ENCODE peak calls at places on chromosomes 7 and 10, in eight cellular contexts. K, X, B, O, R, Q, Z and U are unnamed samples. For H3K27me3, the result is how much of the 10 kb centered on the place peaks cover.

GRCh38 chr10:70672165-70672992 is at the start of gene ADAMTS14:
- DNase-seq in K (no peak), X (no peak), B (peak), O (no peak), R (no peak), Q (peak), Z (no peak), U (peak)

GRCh38 chr7:17516768-17517167 is 218.3 kb downstream of the AHR start:
- DNase-seq in K (no peak), X (no peak), B (no peak), O (no peak), R (no peak), Q (no peak), Z (no peak), U (no peak)

GRCh38 chr7:147240468-147240867 is 1123.9 kb downstream of the CNTNAP2 start:
- DNase-seq in K (no peak), X (no peak), B (no peak), O (no peak), R (no peak), Q (no peak), Z (no peak), U (no peak)

GRCh38 chr7:34675749-34676374 is 17.8 kb downstream of the NPSR1 start:
- DNase-seq in K (no peak), X (no peak), B (peak), O (no peak), R (no peak), Q (peak), Z (no peak), U (no peak)

GRCh38 chr10:61136151-61136550 is 192.2 kb upstream of the RHOBTB1 start:
- DNase-seq in K (no peak), X (no peak), B (no peak), O (no peak), R (no peak), Q (peak), Z (no peak), U (no peak)

GRCh38 chr10:79044036-79044664 is 24.6 kb upstream of the ZMIZ1 start:
- DNase-seq in K (no peak), X (no peak), B (no peak), O (peak), R (peak), Q (no peak), Z (no peak), U (peak)

GRCh38 chr7:88795553-88795952 is at the start of gene TEX47:
- DNase-seq in K (no peak), X (no peak), B (no peak), O (no peak), R (no peak), Q (no peak), Z (no peak), U (no peak)

GRCh38 chr7:77680266-77680665 is 16.0 kb upstream of the RSBN1L start:
- DNase-seq in K (no peak), X (no peak), B (no peak), O (no peak), R (no peak), Q (no peak), Z (no peak), U (no peak)

GRCh38 chr7:94067506-94067905 is 63.4 kb upstream of the BET1 start:
- DNase-seq in K (no peak), X (no peak), B (no peak), O (no peak), R (no peak), Q (no peak), Z (no peak), U (no peak)

GRCh38 chr7:22945584-22945983 is 68.3 kb downstream of the HYCC1 start:
- DNase-seq in K (no peak), X (no peak), B (peak), O (no peak), R (no peak), Q (peak), Z (no peak), U (no peak)

GRCh38 chr10:73246322-73246782 is 703 bp downstream of the DNAJC9 start:
- DNase-seq in K (no peak), X (no peak), B (no peak), O (no peak), R (no peak), Q (no peak), Z (no peak), U (no peak)

GRCh38 chr10:103554488-103555320 is 61.2 kb downstream of the NEURL1 start:
- DNase-seq in K (no peak), X (peak), B (peak), O (peak), R (no peak), Q (peak), Z (no peak), U (no peak)

GRCh38 chr10:86079088-86079487 is 287.5 kb downstream of the GRID1 start:
- DNase-seq in K (no peak), X (peak), B (no peak), O (no peak), R (peak), Q (no peak), Z (no peak), U (no peak)

GRCh38 chr7:112416127-112416526 is 34.1 kb upstream of the IFRD1 start:
- DNase-seq in K (no peak), X (no peak), B (no peak), O (no peak), R (no peak), Q (no peak), Z (no peak), U (no peak)

GRCh38 chr10:12531305-12531738 is 182.0 kb downstream of the CAMK1D start:
- DNase-seq in K (no peak), X (no peak), B (no peak), O (peak), R (no peak), Q (no peak), Z (no peak), U (no peak)

GRCh38 chr10:58950618-58951017 is 225.8 kb upstream of the PHYHIPL start:
- DNase-seq in K (no peak), X (no peak), B (no peak), O (no peak), R (no peak), Q (no peak), Z (no peak), U (no peak)

DNA sequence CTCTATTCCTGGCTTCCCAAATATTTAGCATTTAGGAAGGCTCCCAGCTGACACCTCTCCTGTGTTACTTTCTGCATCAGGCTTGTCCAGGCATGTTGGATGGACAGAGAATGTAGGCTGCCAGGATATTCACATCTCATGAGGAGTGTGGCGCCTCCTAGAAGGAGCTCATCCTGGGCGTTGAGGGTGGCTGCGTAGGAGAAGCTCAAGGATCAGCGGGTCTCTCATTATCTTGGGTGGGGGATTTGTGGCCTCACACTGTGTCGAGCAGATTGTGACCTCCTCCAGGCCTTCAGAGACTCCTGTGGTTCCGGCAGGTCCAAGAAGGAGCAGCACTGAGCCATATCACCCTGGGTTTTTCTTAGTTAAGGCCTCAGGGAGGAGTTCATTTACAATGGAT is 8.6 kb upstream of the COBL start:
- DNase-seq in K (no peak), X (no peak), B (no peak), O (no peak), R (no peak), Q (no peak), Z (no peak), U (no peak)
- H3K27ac ChIP-seq in K (no peak), X (no peak), B (no peak), O (no peak), R (no peak), Q (peak), Z (no peak), U (no peak)

GRCh38 chr10:133238066-133238804 is 580 bp downstream of the VENTX start:
- DNase-seq in K (no peak), X (no peak), B (peak), O (no peak), R (no peak), Q (peak), Z (no peak), U (no peak)
- H3K27me3 ChIP-seq in K (under half), X (half or more), B (half or more), O (half or more), R (half or more), Q (half or more), Z (under half), U (half or more)

GRCh38 chr10:126391162-126391880 is 3.0 kb upstream of the ADAM12 start:
- DNase-seq in K (no peak), X (no peak), B (no peak), O (peak), R (no peak), Q (no peak), Z (no peak), U (no peak)

GRCh38 chr10:126392068-126392467 is 3.8 kb upstream of the ADAM12 start:
- DNase-seq in K (no peak), X (no peak), B (no peak), O (no peak), R (no peak), Q (no peak), Z (no peak), U (no peak)

GRCh38 chr10:126387041-126387908 is 1.0 kb downstream of the ADAM12 start:
- DNase-seq in K (no peak), X (peak), B (peak), O (peak), R (no peak), Q (peak), Z (peak), U (peak)

GRCh38 chr10:126390324-126390723 is 2.0 kb upstream of the ADAM12 start:
- DNase-seq in K (no peak), X (no peak), B (no peak), O (no peak), R (no peak), Q (no peak), Z (no peak), U (no peak)

GRCh38 chr10:126387931-126388911 is at the start of gene ADAM12:
- DNase-seq in K (no peak), X (no peak), B (peak), O (peak), R (no peak), Q (peak), Z (peak), U (no peak)
- H3K4me3 ChIP-seq in K (no peak), X (peak), B (peak), O (peak), R (peak), Q (peak), Z (peak), U (peak)

GRCh38 chr7:294440-295154 is 4.6 kb downstream of the FOXL3 start:
- DNase-seq in K (no peak), X (no peak), B (no peak), O (no peak), R (peak), Q (no peak), Z (no peak), U (peak)

GRCh38 chr7:295155-296154 is 5.5 kb downstream of the FOXL3 start:
- DNase-seq in K (no peak), X (no peak), B (no peak), O (no peak), R (no peak), Q (no peak), Z (no peak), U (peak)

GRCh38 chr7:297611-298374 is 7.8 kb downstream of the FOXL3 start:
- DNase-seq in K (no peak), X (no peak), B (no peak), O (no peak), R (no peak), Q (no peak), Z (no peak), U (peak)

GRCh38 chr7:298375-298702 is 8.4 kb downstream of the FOXL3 start:
- DNase-seq in K (no peak), X (no peak), B (no peak), O (no peak), R (no peak), Q (no peak), Z (no peak), U (no peak)

DNA sequence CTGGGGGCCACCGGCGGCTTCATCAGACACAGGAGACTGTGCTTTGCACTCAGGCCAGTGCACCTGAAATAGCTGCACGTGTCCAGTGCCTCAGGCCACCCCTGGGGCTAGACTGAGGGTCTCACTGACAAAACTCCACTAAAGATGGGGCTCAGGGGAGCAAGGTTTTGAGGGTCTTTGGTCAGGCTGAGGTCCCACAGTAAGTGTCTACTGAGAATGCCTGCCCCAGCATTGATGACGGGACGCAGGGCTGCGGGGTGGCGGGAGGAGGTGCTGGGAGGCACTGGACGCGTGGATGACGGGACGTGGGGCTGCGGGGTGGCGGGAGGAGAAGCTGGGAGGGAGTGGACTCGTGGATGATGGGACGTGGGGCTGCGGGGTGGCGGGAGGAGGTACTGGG is 6.6 kb downstream of the FOXL3 start:
- DNase-seq in K (no peak), X (no peak), B (no peak), O (no peak), R (no peak), Q (no peak), Z (no peak), U (peak)
- H3K27ac ChIP-seq in K (no peak), X (no peak), B (no peak), O (no peak), R (no peak), Q (no peak), Z (no peak), U (no peak)

GRCh38 chr10:98074315-98074911 is 44.0 kb upstream of the CRTAC1 start:
- DNase-seq in K (no peak), X (no peak), B (peak), O (no peak), R (no peak), Q (peak), Z (no peak), U (no peak)

GRCh38 chr10:98080474-98080873 is 50.1 kb upstream of the CRTAC1 start:
- DNase-seq in K (no peak), X (no peak), B (no peak), O (no peak), R (no peak), Q (no peak), Z (no peak), U (no peak)

GRCh38 chr10:98078774-98079173 is 48.4 kb upstream of the CRTAC1 start:
- DNase-seq in K (no peak), X (no peak), B (no peak), O (no peak), R (no peak), Q (no peak), Z (no peak), U (no peak)

GRCh38 chr10:98076086-98076485 is 45.7 kb upstream of the CRTAC1 start:
- DNase-seq in K (no peak), X (no peak), B (no peak), O (no peak), R (no peak), Q (no peak), Z (no peak), U (no peak)

DNA sequence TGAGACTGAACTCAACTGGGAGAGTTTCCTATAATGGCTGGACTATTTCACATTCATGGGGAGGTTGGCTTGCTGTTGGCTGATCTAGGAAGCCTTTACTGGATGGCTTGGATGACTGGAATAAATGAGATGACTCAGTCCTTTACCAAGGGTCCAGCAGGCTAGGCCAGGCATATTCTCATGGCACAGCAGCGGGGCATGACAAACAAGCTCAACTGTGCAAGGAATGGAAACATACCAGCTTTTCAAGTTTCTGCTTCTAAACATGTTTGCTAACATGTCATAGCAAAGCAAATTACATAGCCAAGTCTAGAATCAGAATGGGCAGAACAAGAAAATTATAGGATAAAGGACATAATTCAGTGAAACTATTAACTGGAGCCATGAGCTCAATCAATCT is 46.8 kb upstream of the CRTAC1 start:
- DNase-seq in K (no peak), X (no peak), B (no peak), O (no peak), R (no peak), Q (no peak), Z (no peak), U (no peak)
- H3K27me3 ChIP-seq in K (under half), X (under half), B (under half), O (under half), R (under half), Q (under half), Z (under half), U (under half)